ENCODE peak calls at places on chromosomes 13 and 19, in seven cellular contexts. H is testis; M is SJSA1; Y is neural progenitor cell; E is endodermal cell; C is ascending aorta; X is CD4-positive, alpha-beta T cell. U is an unnamed sample.

GRCh38 chr13:74825170-74825948 is 656.6 kb downstream of the TBC1D4 start:
- DNase-seq in H (no peak), M (no peak), Y (peak), E (no peak), C (no peak), X (no peak), U (peak)

GRCh38 chr19:54803410-54803809 is at the start of gene KIR2DL4:
- DNase-seq in H (no peak), M (no peak), Y (no peak), E (no peak), C (no peak), X (no peak), U (no peak)

GRCh38 chr13:38346764-38347163 is 2.9 kb upstream of the UFM1 start:
- DNase-seq in H (no peak), M (no peak), Y (no peak), E (no peak), C (no peak), X (no peak), U (no peak)

GRCh38 chr13:20264271-20265018 is 32.3 kb upstream of the GJB6 start:
- DNase-seq in H (no peak), M (no peak), Y (no peak), E (no peak), C (no peak), X (no peak), U (no peak)

GRCh38 chr19:22882797-22883196 is 50.7 kb downstream of the ZNF723 start:
- DNase-seq in H (no peak), M (no peak), Y (peak), E (no peak), C (no peak), X (no peak), U (peak)

GRCh38 chr13:51739403-51740112 is 64.4 kb downstream of the DHRS12 start:
- DNase-seq in H (peak), M (no peak), Y (no peak), E (no peak), C (no peak), X (no peak), U (no peak)

GRCh38 chr19:49132974-49133609 is 13.7 kb downstream of the PPFIA3 start:
- DNase-seq in H (no peak), M (no peak), Y (peak), E (peak), C (no peak), X (no peak), U (no peak)

GRCh38 chr13:112835344-112835743 is 133.7 kb upstream of the MCF2L start:
- DNase-seq in H (no peak), M (no peak), Y (no peak), E (peak), C (no peak), X (no peak), U (no peak)

GRCh38 chr19:16456652-16457194 is 15.0 kb downstream of the EPS15L1 start:
- DNase-seq in H (no peak), M (no peak), Y (no peak), E (no peak), C (no peak), X (no peak), U (no peak)

GRCh38 chr19:16327911-16328823 is 3.5 kb downstream of the KLF2 start:
- DNase-seq in H (peak), M (no peak), Y (no peak), E (no peak), C (peak), X (no peak), U (peak)

GRCh38 chr13:23510979-23511735 is 59.1 kb upstream of the TNFRSF19 start:
- DNase-seq in H (peak), M (no peak), Y (peak), E (peak), C (no peak), X (no peak), U (peak)

GRCh38 chr19:1173160-1173844 is 766 bp downstream of the SBNO2 start:
- DNase-seq in H (no peak), M (no peak), Y (peak), E (peak), C (no peak), X (no peak), U (no peak)

GRCh38 chr19:18380843-18381242 is 5.1 kb upstream of the GDF15 start:
- DNase-seq in H (no peak), M (no peak), Y (no peak), E (no peak), C (no peak), X (no peak), U (no peak)

GRCh38 chr13:103952183-103952582 is 886.0 kb upstream of the SLC10A2 start:
- DNase-seq in H (no peak), M (no peak), Y (no peak), E (no peak), C (no peak), X (no peak), U (no peak)

GRCh38 chr13:51764184-51765141 is 39.5 kb downstream of the DHRS12 start:
- DNase-seq in H (peak), M (peak), Y (no peak), E (no peak), C (peak), X (peak), U (peak)

GRCh38 chr19:8392017-8392591 is 1.9 kb downstream of the RAB11B start:
- DNase-seq in H (peak), M (no peak), Y (no peak), E (no peak), C (no peak), X (no peak), U (no peak)

GRCh38 chr19:38277969-38278680 is 13.8 kb downstream of the SPINT2 start:
- DNase-seq in H (peak), M (no peak), Y (no peak), E (no peak), C (peak), X (no peak), U (peak)

GRCh38 chr13:28831117-28831516 is 11.0 kb downstream of the MTUS2 start:
- DNase-seq in H (no peak), M (no peak), Y (no peak), E (no peak), C (no peak), X (no peak), U (no peak)

GRCh38 chr19:1769645-1769985 is 16.3 kb downstream of the ONECUT3 start:
- DNase-seq in H (no peak), M (no peak), Y (no peak), E (peak), C (no peak), X (no peak), U (no peak)

GRCh38 chr13:102799544-102800144 is 725 bp downstream of the BIVM start:
- DNase-seq in H (peak), M (peak), Y (peak), E (peak), C (no peak), X (no peak), U (peak)

GRCh38 chr13:53191091-53191490 is 162.5 kb downstream of the OLFM4 start:
- DNase-seq in H (no peak), M (peak), Y (peak), E (peak), C (no peak), X (no peak), U (peak)

GRCh38 chr19:31039151-31039550 is 310.1 kb downstream of the TSHZ3 start:
- DNase-seq in H (no peak), M (no peak), Y (no peak), E (no peak), C (no peak), X (no peak), U (no peak)

GRCh38 chr13:111202745-111203144 is 87.6 kb downstream of the ARHGEF7 start:
- DNase-seq in H (peak), M (peak), Y (no peak), E (no peak), C (no peak), X (no peak), U (peak)

GRCh38 chr13:110381029-110381360 is 73.9 kb downstream of the COL4A2 start:
- DNase-seq in H (no peak), M (no peak), Y (no peak), E (no peak), C (no peak), X (no peak), U (no peak)

GRCh38 chr13:36323408-36323807 is 22.8 kb downstream of the SPART start:
- DNase-seq in H (no peak), M (no peak), Y (no peak), E (no peak), C (no peak), X (no peak), U (no peak)

GRCh38 chr19:45517238-45517637 is 10.0 kb downstream of the VASP start:
- DNase-seq in H (no peak), M (no peak), Y (no peak), E (no peak), C (no peak), X (no peak), U (no peak)

GRCh38 chr13:93220073-93220472 is 6.5 kb upstream of the GPC6 start:
- DNase-seq in H (no peak), M (no peak), Y (no peak), E (no peak), C (no peak), X (no peak), U (no peak)

GRCh38 chr13:21050288-21051197 is 10.8 kb downstream of the LATS2 start:
- DNase-seq in H (no peak), M (no peak), Y (no peak), E (no peak), C (no peak), X (no peak), U (no peak)

GRCh38 chr13:51502206-51502651 is 49.4 kb upstream of the INTS6 start:
- DNase-seq in H (no peak), M (no peak), Y (no peak), E (no peak), C (no peak), X (no peak), U (peak)

GRCh38 chr19:48481846-48482639 is 12.9 kb downstream of the CYTH2 start:
- DNase-seq in H (no peak), M (no peak), Y (no peak), E (peak), C (no peak), X (no peak), U (no peak)

GRCh38 chr13:106911602-106912001 is 343.7 kb upstream of the ARGLU1 start:
- DNase-seq in H (no peak), M (no peak), Y (no peak), E (no peak), C (no peak), X (no peak), U (no peak)

GRCh38 chr19:18160792-18161690 is 8.1 kb downstream of the PIK3R2 start:
- DNase-seq in H (peak), M (no peak), Y (peak), E (peak), C (no peak), X (peak), U (peak)

GRCh38 chr13:30584332-30584731 is 33.4 kb upstream of the USPL1 start:
- DNase-seq in H (no peak), M (no peak), Y (no peak), E (no peak), C (no peak), X (no peak), U (no peak)

GRCh38 chr13:113874579-113875428 is 10.9 kb upstream of the GAS6 start:
- DNase-seq in H (no peak), M (no peak), Y (no peak), E (peak), C (no peak), X (no peak), U (no peak)

GRCh38 chr13:75437582-75438318 is 44.2 kb downstream of the TBC1D4 start:
- DNase-seq in H (no peak), M (no peak), Y (peak), E (no peak), C (no peak), X (no peak), U (peak)

DNA sequence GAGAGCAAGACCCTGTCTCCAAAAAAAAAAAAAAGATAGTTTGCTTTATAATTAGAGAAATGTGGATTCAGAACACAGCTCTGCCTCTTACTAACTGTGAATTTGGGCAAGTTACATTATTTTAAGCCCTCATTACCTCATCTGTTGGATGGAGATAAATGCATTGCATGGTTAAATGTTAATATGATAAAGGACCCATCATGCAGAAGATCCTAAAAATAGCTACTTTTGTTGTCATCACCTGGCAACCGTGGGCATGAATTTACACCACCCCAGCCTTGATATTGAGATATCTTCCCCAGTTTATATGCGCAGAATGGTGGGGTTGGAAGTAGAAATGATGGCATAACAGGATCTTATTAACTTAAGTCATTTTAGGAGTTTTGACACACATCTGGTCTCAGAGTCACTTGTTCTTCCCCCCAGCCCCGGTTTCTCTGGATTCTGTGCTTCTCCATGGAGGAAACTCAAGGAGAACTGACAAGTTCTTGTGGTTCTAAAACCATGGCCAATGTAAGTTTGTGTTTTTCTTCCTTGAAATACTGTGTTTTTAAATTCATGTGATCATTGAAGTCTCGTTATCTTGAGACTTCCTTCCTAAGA is 8.9 kb downstream of the ZNF546 start:
- DNase-seq in H (no peak), M (no peak), Y (no peak), E (no peak), C (no peak), X (no peak), U (no peak)
- H3K27ac ChIP-seq in H (no peak), M (no peak), Y (no peak), E (no peak), C (no peak), X (no peak), U (no peak)

GRCh38 chr13:41401371-41401770 is 56.0 kb upstream of the RGCC start:
- DNase-seq in H (no peak), M (no peak), Y (peak), E (peak), C (no peak), X (no peak), U (no peak)

GRCh38 chr13:41405367-41405766 is 52.0 kb upstream of the RGCC start:
- DNase-seq in H (no peak), M (no peak), Y (no peak), E (no peak), C (no peak), X (no peak), U (no peak)

GRCh38 chr13:41398494-41399190 is 58.7 kb upstream of the RGCC start:
- DNase-seq in H (no peak), M (no peak), Y (no peak), E (no peak), C (no peak), X (no peak), U (no peak)

GRCh38 chr13:41403983-41404382 is 53.4 kb upstream of the RGCC start:
- DNase-seq in H (no peak), M (no peak), Y (no peak), E (no peak), C (no peak), X (no peak), U (no peak)

DNA sequence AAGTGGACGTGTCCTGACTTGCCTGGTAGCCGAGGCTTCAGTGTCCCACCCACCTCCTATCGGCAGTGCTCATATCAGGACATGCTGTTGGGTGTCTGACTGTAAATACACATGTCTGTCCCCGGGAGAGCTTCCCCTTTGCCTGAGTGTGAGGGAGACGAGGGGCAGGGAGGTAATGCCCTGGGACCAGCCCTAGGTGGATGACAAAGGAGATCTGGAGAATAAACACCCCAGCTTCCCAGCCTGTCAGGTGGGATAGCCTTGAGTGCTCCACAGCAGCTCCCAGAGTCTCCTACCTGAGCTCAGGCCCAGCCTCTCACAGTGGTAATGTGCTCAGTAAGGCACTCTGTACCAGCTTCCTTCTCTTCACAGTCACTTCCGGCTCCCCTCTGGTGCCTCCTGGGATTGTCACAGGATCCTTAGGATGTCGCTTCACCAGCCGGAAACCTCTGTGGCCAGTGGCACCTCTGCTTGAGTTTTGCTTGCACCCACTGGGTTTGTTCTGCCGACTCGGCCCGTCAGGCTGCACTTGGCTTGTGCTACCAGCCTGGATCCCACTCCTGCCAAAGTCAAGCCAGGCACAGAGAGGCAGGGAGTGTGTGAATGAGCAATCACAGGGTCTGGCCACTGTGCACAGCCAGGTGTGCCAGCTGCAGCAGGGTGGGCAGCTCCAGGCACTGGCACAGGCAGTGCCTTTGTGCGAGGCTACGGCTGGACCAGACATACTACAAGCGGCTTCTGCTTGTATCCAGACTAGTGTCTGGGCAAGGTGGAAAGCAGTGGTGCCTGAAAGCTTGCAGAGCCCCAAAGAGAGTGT is 54.4 kb upstream of the RGCC start:
- DNase-seq in H (no peak), M (no peak), Y (no peak), E (peak), C (no peak), X (no peak), U (no peak)
- H3K27ac ChIP-seq in H (no peak), M (no peak), Y (no peak), E (peak), C (no peak), X (no peak), U (no peak)

GRCh38 chr19:11174336-11174735 is 18.8 kb upstream of the SPC24 start:
- DNase-seq in H (no peak), M (no peak), Y (no peak), E (no peak), C (no peak), X (no peak), U (no peak)
- H3K27ac ChIP-seq in H (no peak), M (no peak), Y (no peak), E (no peak), C (peak), X (no peak), U (no peak)

GRCh38 chr19:57642396-57643046 is 9.6 kb downstream of the ZNF211 start:
- DNase-seq in H (no peak), M (no peak), Y (no peak), E (no peak), C (no peak), X (no peak), U (no peak)
- H3K27ac ChIP-seq in H (no peak), M (no peak), Y (no peak), E (no peak), C (no peak), X (no peak), U (no peak)

DNA sequence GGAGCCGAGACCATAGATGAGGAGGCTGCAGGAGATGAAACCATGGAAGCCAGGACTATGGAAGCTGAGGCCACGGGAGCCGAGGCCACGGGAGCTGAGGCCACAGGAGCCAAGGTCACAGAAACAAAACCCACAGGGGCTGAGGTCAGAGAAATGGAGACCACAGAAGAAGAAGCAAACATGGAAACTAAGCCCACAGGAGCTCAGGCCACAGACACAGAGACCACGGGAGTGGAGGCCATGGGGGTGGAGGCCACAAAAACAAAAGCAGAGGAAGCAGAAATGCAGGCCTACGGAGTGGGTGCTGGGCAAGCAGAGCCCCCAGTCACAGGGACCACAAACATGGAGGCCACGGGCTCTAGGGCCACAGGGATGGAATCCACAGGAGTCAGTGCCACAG is 12.5 kb upstream of the EBI3 start:
- DNase-seq in H (no peak), M (no peak), Y (no peak), E (no peak), C (no peak), X (no peak), U (no peak)
- H3K27ac ChIP-seq in H (no peak), M (no peak), Y (no peak), E (no peak), C (no peak), X (no peak), U (no peak)

GRCh38 chr13:41490616-41491015 is 33.3 kb downstream of the RGCC start:
- DNase-seq in H (no peak), M (no peak), Y (no peak), E (no peak), C (no peak), X (no peak), U (no peak)

GRCh38 chr13:41495044-41495443 is 37.7 kb downstream of the RGCC start:
- DNase-seq in H (no peak), M (no peak), Y (peak), E (no peak), C (no peak), X (no peak), U (no peak)

GRCh38 chr13:41496420-41497234 is 39.3 kb downstream of the RGCC start:
- DNase-seq in H (no peak), M (no peak), Y (no peak), E (no peak), C (no peak), X (no peak), U (peak)

GRCh38 chr13:41494202-41494601 is 36.9 kb downstream of the RGCC start:
- DNase-seq in H (no peak), M (no peak), Y (no peak), E (no peak), C (no peak), X (no peak), U (no peak)

DNA sequence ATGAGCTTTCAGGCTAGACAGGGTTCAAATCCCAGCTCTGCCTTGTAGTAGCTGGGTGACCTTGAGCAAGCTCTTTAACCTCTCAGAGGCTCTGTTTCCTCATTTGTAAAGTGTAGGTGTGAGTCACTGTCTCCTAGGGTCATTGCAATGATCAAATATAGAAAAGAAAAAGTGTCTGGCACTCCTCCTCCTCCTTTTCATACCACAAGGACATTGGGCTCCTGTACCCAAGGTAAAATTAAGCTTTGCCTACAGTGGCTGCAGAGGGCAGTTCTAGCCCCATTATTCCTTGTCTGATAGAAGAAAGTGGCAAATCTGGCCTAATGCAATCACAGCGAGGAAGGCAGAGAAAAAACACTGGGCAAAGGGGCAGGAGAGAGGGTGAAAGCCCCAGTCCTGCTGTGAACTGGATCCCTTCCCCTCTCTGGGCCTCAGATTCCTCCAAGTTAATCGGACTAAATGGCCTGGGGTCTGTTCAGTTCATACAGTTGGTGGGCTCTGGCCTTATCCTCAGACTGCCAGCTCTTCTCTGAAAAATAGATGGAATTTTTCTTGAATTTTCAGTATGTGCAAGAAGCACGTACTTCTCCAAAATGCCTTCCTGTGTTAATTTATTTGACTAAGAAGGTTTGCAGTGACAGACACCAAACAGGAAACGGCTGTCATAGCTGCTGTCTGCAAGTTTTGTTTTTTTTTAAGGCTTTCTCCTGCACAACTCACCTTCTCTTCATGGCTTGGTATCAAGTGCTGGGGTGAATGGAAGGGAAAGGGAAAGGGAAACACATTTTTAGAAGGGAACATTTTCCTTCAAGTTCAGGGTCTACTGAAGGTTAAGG is 35.3 kb downstream of the RGCC start:
- DNase-seq in H (no peak), M (no peak), Y (no peak), E (no peak), C (no peak), X (peak), U (no peak)
- H3K27ac ChIP-seq in H (no peak), M (no peak), Y (no peak), E (no peak), C (no peak), X (peak), U (peak)

U was measured in IMR-90.